ENCODE peak calls at places on chromosomes 6 and 20, in ten cellular contexts. B, W, I, Z, S, C, K, E, U and Q are unnamed samples.
A peak's percentile ranks its signal among the peaks of the same experiment; 100 is the strongest.

GRCh38 chr6:42963855-42964605 is 3.5 kb downstream of the GNMT start:
- DNase-seq in B (peak; percentile 72), C (no peak), Z (peak; percentile 31), K (no peak), S (peak; percentile 40), W (no peak), E (no peak), I (peak; percentile 96), U (no peak), Q (peak; percentile 92)

GRCh38 chr6:95576218-95576617 is 1.1 kb upstream of the MANEA start:
- DNase-seq in C (no peak), Z (no peak), S (no peak), B (no peak), I (no peak), U (no peak), W (no peak), E (peak; percentile 50), K (no peak), Q (no peak)

GRCh38 chr6:25070547-25071366 is 135.0 kb upstream of the RIPOR2 start:
- DNase-seq in C (peak; percentile 68), B (peak; percentile 91), U (peak; percentile 91), K (peak; percentile 83), Z (peak; percentile 71), I (peak; percentile 85), W (peak; percentile 58), S (peak; percentile 69), E (peak; percentile 82), Q (peak; percentile 75)

GRCh38 chr20:40689943-40690835 is 1.2 kb upstream of the MAFB start:
- DNase-seq in E (peak; percentile 81), C (peak; percentile 59), W (peak; percentile 93), U (peak; percentile 95), Z (peak; percentile 92), S (peak; percentile 91), K (peak; percentile 93), I (peak; percentile 78), B (peak; percentile 85), Q (peak; percentile 94)

GRCh38 chr20:53434662-53435061 is 159.0 kb downstream of the ZNF217 start:
- DNase-seq in K (peak; percentile 37), B (no peak), E (peak; percentile 56), Z (no peak), W (no peak), C (no peak), S (no peak), U (no peak), I (no peak), Q (no peak)

GRCh38 chr20:22303523-22303922 is 280.8 kb downstream of the FOXA2 start:
- DNase-seq in I (no peak), C (no peak), W (no peak), E (no peak), B (no peak), Z (no peak), U (no peak), K (no peak), S (no peak), Q (peak; percentile 27)

GRCh38 chr20:54173653-54174451 is at the start of gene CYP24A1:
- DNase-seq in K (no peak), I (no peak), E (no peak), S (peak; percentile 36), U (no peak), C (no peak), Z (no peak), B (no peak), W (no peak), Q (peak; percentile 75)

GRCh38 chr6:13873288-13874190 is 51.2 kb upstream of the RNF182 start:
- DNase-seq in B (peak; percentile 77), S (peak; percentile 44), E (peak; percentile 92), C (peak; percentile 73), I (peak; percentile 90), U (peak; percentile 67), Z (peak; percentile 50), K (peak; percentile 44), W (peak; percentile 81), Q (peak; percentile 95)

GRCh38 chr6:152094992-152095592 is 287.6 kb downstream of the ESR1 start:
- DNase-seq in C (no peak), E (no peak), K (peak; percentile 74), W (no peak), S (peak; percentile 65), Z (peak; percentile 95), B (peak; percentile 42), I (no peak), U (peak; percentile 94), Q (no peak)

GRCh38 chr6:166512567-166512966 is 73.9 kb downstream of the RAMACL start:
- DNase-seq in B (peak; percentile 49), C (peak; percentile 15), E (no peak), S (no peak), W (no peak), U (no peak), K (no peak), I (peak; percentile 44), Z (no peak), Q (no peak)

GRCh38 chr6:109820706-109821350 is 129.7 kb downstream of the FIG4 start:
- DNase-seq in U (no peak), E (no peak), W (no peak), S (no peak), B (no peak), I (no peak), C (no peak), K (no peak), Z (no peak), Q (no peak)